ENCODE peak calls at places on chromosomes 6 and 20, in eight cellular contexts. I is A549, X is sigmoid colon, C is suprapubic skin, K is SK-N-SH, R is K562, W is stomach, E is ovary. T is an unnamed sample.
A peak's percentile ranks its signal among the peaks of the same experiment; 100 is the strongest.

GRCh38 chr20:4519530-4519929 is 202.2 kb upstream of the PRND start:
- DNase-seq in I (peak; percentile 50), X (no peak), C (no peak), K (peak; percentile 15), R (peak; percentile 9), W (no peak), E (no peak), T (no peak)

GRCh38 chr6:80523531-80523970 is 417.1 kb downstream of the BCKDHB start:
- DNase-seq in I (no peak), X (no peak), C (no peak), K (no peak), R (no peak), W (no peak), E (no peak), T (no peak)

GRCh38 chr20:48292806-48293205 is 507.5 kb upstream of the SULF2 start:
- DNase-seq in I (no peak), X (no peak), C (no peak), K (no peak), R (no peak), W (no peak), E (no peak), T (no peak)

GRCh38 chr6:103895136-103895535 is 964.6 kb downstream of the HACE1 start:
- DNase-seq in I (no peak), X (no peak), C (no peak), K (no peak), R (no peak), W (no peak), E (no peak), T (no peak)

GRCh38 chr20:10761786-10762185 is 88.0 kb upstream of the JAG1 start:
- DNase-seq in I (peak; percentile 57), X (no peak), C (no peak), K (no peak), R (no peak), W (no peak), E (no peak), T (peak; percentile 28)

GRCh38 chr20:36775196-36775595 is 1.6 kb upstream of the DSN1 start:
- DNase-seq in I (no peak), X (no peak), C (no peak), K (peak; percentile 6), R (no peak), W (no peak), E (no peak), T (no peak)

GRCh38 chr6:163564536-163564935 is 150.0 kb downstream of the QKI start:
- DNase-seq in I (no peak), X (no peak), C (no peak), K (no peak), R (no peak), W (no peak), E (no peak), T (no peak)

GRCh38 chr20:49344975-49345374 is 67.1 kb upstream of the ZNFX1 start:
- DNase-seq in I (peak; percentile 83), X (peak; percentile 90), C (peak; percentile 75), K (peak; percentile 39), R (no peak), W (no peak), E (peak; percentile 18), T (no peak)

GRCh38 chr6:126312013-126312665 is 27.8 kb upstream of the CENPW start:
- DNase-seq in I (peak; percentile 15), X (no peak), C (no peak), K (peak; percentile 43), R (peak; percentile 50), W (no peak), E (no peak), T (peak; percentile 44)

GRCh38 chr6:119030759-119031158 is 47.7 kb downstream of the FAM184A start:
- DNase-seq in I (no peak), X (no peak), C (no peak), K (no peak), R (no peak), W (no peak), E (no peak), T (no peak)

GRCh38 chr20:23823621-23824324 is 2.8 kb downstream of the CST2 start:
- DNase-seq in I (no peak), X (no peak), C (no peak), K (no peak), R (no peak), W (no peak), E (no peak), T (no peak)

GRCh38 chr6:100549406-100550167 is 84.9 kb upstream of the SIM1 start:
- DNase-seq in I (no peak), X (no peak), C (no peak), K (no peak), R (no peak), W (no peak), E (no peak), T (no peak)

GRCh38 chr6:146905313-146905712 is 298.9 kb upstream of the STXBP5 start:
- DNase-seq in I (peak; percentile 12), X (no peak), C (no peak), K (peak; percentile 15), R (no peak), W (peak; percentile 31), E (no peak), T (peak; percentile 15)

GRCh38 chr6:42313941-42314570 is 96.4 kb upstream of the MRPS10 start:
- DNase-seq in I (no peak), X (no peak), C (no peak), K (no peak), R (peak; percentile 30), W (no peak), E (peak; percentile 26), T (no peak)

GRCh38 chr6:15533379-15534044 is 129.3 kb downstream of the DTNBP1 start:
- DNase-seq in I (no peak), X (no peak), C (no peak), K (no peak), R (no peak), W (no peak), E (no peak), T (no peak)

GRCh38 chr6:42030585-42031506 is 19.5 kb upstream of the TAF8 start:
- DNase-seq in I (no peak), X (no peak), C (no peak), K (peak; percentile 56), R (peak; percentile 87), W (no peak), E (peak; percentile 58), T (no peak)

GRCh38 chr20:21515300-21516179 is 1.7 kb upstream of the NKX2-2 start:
- DNase-seq in I (no peak), X (no peak), C (no peak), K (peak; percentile 36), R (no peak), W (no peak), E (no peak), T (no peak)

GRCh38 chr6:106727480-106728153 is 98.2 kb downstream of the QRSL1 start:
- DNase-seq in I (no peak), X (no peak), C (no peak), K (no peak), R (no peak), W (no peak), E (no peak), T (no peak)

GRCh38 chr6:56242343-56242742 is 5.0 kb downstream of the COL21A1 start:
- DNase-seq in I (no peak), X (no peak), C (no peak), K (no peak), R (no peak), W (no peak), E (no peak), T (no peak)
- TF ChIP-seq EP300 in I (no peak), X (no peak), C (no peak), K (no peak), R (no peak), W (no peak), E (no peak), T (no peak)

GRCh38 chr6:24574809-24575208 is 71.2 kb downstream of the KIAA0319 start:
- DNase-seq in I (no peak), X (no peak), C (no peak), K (peak; percentile 22), R (no peak), W (no peak), E (no peak), T (no peak)
- TF ChIP-seq EP300 in I (no peak), X (no peak), C (no peak), K (no peak), R (no peak), W (no peak), E (no peak), T (no peak)

DNA sequence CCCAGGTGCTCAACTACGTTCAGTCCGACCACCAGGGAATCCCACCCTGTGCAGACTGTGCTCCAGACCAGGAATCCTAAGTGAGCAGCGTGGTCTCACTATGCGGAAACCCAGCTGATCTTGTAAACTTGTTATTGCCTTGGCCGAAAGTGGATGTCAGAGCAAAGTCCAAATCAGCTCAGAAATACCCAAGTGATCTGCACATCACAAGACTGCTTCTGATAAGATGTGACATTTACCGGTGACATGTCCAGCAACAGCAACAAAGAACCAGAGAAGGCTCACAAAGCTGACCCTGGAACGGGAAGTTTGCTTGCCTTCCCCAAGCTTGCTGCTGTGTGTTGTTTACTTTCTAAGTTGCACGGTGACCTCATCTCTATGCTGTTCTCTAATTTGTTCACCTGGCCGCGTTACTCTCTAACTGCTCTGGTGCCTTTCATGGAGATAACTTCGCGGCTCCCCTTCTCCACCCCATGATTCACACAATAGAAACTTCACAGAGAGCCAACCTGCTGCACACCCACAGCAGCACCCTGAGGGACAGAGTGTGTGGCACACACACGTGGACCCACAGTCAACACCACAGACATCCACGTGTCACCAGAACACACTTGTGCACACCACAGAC is 1.7 kb downstream of the BNIP5 start:
- DNase-seq in I (no peak), X (no peak), C (no peak), K (no peak), R (no peak), W (peak; percentile 50), E (no peak), T (peak; percentile 60)
- TF ChIP-seq EP300 in I (no peak), X (no peak), C (no peak), K (no peak), R (no peak), W (no peak), E (no peak), T (no peak)

GRCh38 chr20:18650224-18650623 is 62.4 kb downstream of the DTD1 start:
- DNase-seq in I (no peak), X (peak; percentile 49), C (no peak), K (no peak), R (no peak), W (no peak), E (no peak), T (no peak)
- TF ChIP-seq EP300 in I (no peak), X (no peak), C (no peak), K (no peak), R (no peak), W (no peak), E (no peak), T (no peak)

GRCh38 chr6:29590218-29590808 is 5.4 kb downstream of the OR2H2 start:
- DNase-seq in I (no peak), X (no peak), C (no peak), K (no peak), R (no peak), W (no peak), E (no peak), T (no peak)
- TF ChIP-seq EP300 in I (no peak), X (no peak), C (no peak), K (no peak), R (no peak), W (no peak), E (no peak), T (no peak)

GRCh38 chr20:53994088-53994487 is 76.3 kb downstream of the BCAS1 start:
- DNase-seq in I (no peak), X (no peak), C (no peak), K (no peak), R (no peak), W (no peak), E (no peak), T (no peak)
- TF ChIP-seq EP300 in I (no peak), X (no peak), C (no peak), K (no peak), R (no peak), W (no peak), E (no peak), T (no peak)

T was measured in HepG2.